ENCODE peak calls at places on chromosome 9, in ten cellular contexts. K, Z, W, M, F, O, P, Q, H and U are unnamed samples.

GRCh38 chr9:93022721-93023520 is 35.6 kb upstream of the SUSD3 start:
- DNase-seq in K (no peak), Z (no peak), W (no peak), M (no peak), F (no peak), O (no peak), P (no peak), Q (no peak), H (no peak), U (no peak)

GRCh38 chr9:70525553-70525952 is 111.1 kb upstream of the KLF9 start:
- DNase-seq in K (no peak), Z (no peak), W (no peak), M (no peak), F (no peak), O (no peak), P (no peak), Q (no peak), H (no peak), U (no peak)

GRCh38 chr9:100277166-100277979 is 75.4 kb downstream of the TEX10 start:
- DNase-seq in K (no peak), Z (peak; percentile 69), W (no peak), M (peak; percentile 76), F (no peak), O (no peak), P (no peak), Q (no peak), H (peak; percentile 39), U (no peak)

GRCh38 chr9:124419832-124420489 is 4.7 kb upstream of the PSMB7 start:
- DNase-seq in K (no peak), Z (no peak), W (no peak), M (no peak), F (no peak), O (no peak), P (no peak), Q (no peak), H (no peak), U (no peak)

GRCh38 chr9:131418143-131419028 is 24.5 kb downstream of the PRRC2B start:
- DNase-seq in K (no peak), Z (peak; percentile 45), W (peak; percentile 45), M (no peak), F (peak; percentile 35), O (no peak), P (no peak), Q (no peak), H (peak; percentile 77), U (no peak)

GRCh38 chr9:98124637-98125426 is 5.8 kb upstream of the TRIM14 start:
- DNase-seq in K (no peak), Z (no peak), W (no peak), M (no peak), F (no peak), O (no peak), P (no peak), Q (no peak), H (no peak), U (no peak)

GRCh38 chr9:128149951-128150593 is 819 bp downstream of the LCN2 start:
- DNase-seq in K (no peak), Z (no peak), W (no peak), M (no peak), F (no peak), O (no peak), P (no peak), Q (no peak), H (no peak), U (peak; percentile 50)

GRCh38 chr9:14198544-14199510 is 115.1 kb downstream of the NFIB start:
- DNase-seq in K (peak; percentile 78), Z (no peak), W (peak; percentile 27), M (peak; percentile 8), F (peak; percentile 41), O (no peak), P (no peak), Q (no peak), H (peak; percentile 49), U (peak; percentile 88)

GRCh38 chr9:107907715-107908114 is 418.1 kb upstream of the KLF4 start:
- DNase-seq in K (no peak), Z (no peak), W (no peak), M (no peak), F (no peak), O (no peak), P (no peak), Q (no peak), H (no peak), U (no peak)

GRCh38 chr9:84583866-84584265 is 85.7 kb upstream of the NTRK2 start:
- DNase-seq in K (no peak), Z (no peak), W (no peak), M (no peak), F (no peak), O (no peak), P (no peak), Q (no peak), H (no peak), U (no peak)

GRCh38 chr9:111728143-111728542 is 66.6 kb downstream of the SHOC1 start:
- DNase-seq in K (no peak), Z (no peak), W (no peak), M (no peak), F (no peak), O (no peak), P (no peak), Q (no peak), H (no peak), U (no peak)

GRCh38 chr9:81574399-81574798 is 114.9 kb downstream of the TLE1 start:
- DNase-seq in K (no peak), Z (peak; percentile 81), W (no peak), M (peak; percentile 81), F (no peak), O (no peak), P (no peak), Q (no peak), H (peak; percentile 65), U (no peak)

GRCh38 chr9:136625101-136626065 is 37.3 kb upstream of the EGFL7 start:
- DNase-seq in K (peak; percentile 90), Z (peak; percentile 78), W (peak; percentile 38), M (peak; percentile 30), F (peak; percentile 91), O (no peak), P (no peak), Q (no peak), H (peak; percentile 60), U (no peak)

GRCh38 chr9:95181226-95181818 is 136.2 kb downstream of the FANCC start:
- DNase-seq in K (no peak), Z (peak; percentile 24), W (no peak), M (peak; percentile 11), F (no peak), O (no peak), P (no peak), Q (no peak), H (no peak), U (no peak)

GRCh38 chr9:110443146-110443877 is 105.6 kb upstream of the TXNDC8 start:
- DNase-seq in K (no peak), Z (peak; percentile 93), W (peak; percentile 41), M (peak; percentile 91), F (no peak), O (no peak), P (no peak), Q (no peak), H (peak; percentile 28), U (no peak)

GRCh38 chr9:3863114-3863528 is 337.3 kb upstream of the RFX3 start:
- DNase-seq in K (no peak), Z (peak; percentile 91), W (no peak), M (peak; percentile 97), F (no peak), O (no peak), P (no peak), Q (no peak), H (peak; percentile 65), U (no peak)

GRCh38 chr9:95188459-95188858 is 129.1 kb downstream of the FANCC start:
- DNase-seq in K (no peak), Z (peak; percentile 54), W (no peak), M (no peak), F (no peak), O (no peak), P (no peak), Q (no peak), H (no peak), U (no peak)

GRCh38 chr9:81614335-81614734 is 75.0 kb downstream of the TLE1 start:
- DNase-seq in K (no peak), Z (no peak), W (no peak), M (no peak), F (no peak), O (no peak), P (no peak), Q (no peak), H (no peak), U (no peak)

GRCh38 chr9:101219030-101219429 is 165.8 kb downstream of the BAAT start:
- DNase-seq in K (no peak), Z (no peak), W (no peak), M (no peak), F (no peak), O (no peak), P (no peak), Q (no peak), H (no peak), U (no peak)

GRCh38 chr9:36169166-36169565 is at the start of gene CCIN:
- DNase-seq in K (no peak), Z (no peak), W (no peak), M (no peak), F (no peak), O (no peak), P (no peak), Q (no peak), H (no peak), U (no peak)

GRCh38 chr9:69549310-69550202 is 122.6 kb downstream of the APBA1 start:
- DNase-seq in K (no peak), Z (peak; percentile 54), W (peak; percentile 28), M (peak; percentile 53), F (no peak), O (peak; percentile 14), P (no peak), Q (no peak), H (peak; percentile 40), U (no peak)

GRCh38 chr9:91177081-91177480 is 184.6 kb downstream of the AUH start:
- DNase-seq in K (no peak), Z (no peak), W (no peak), M (no peak), F (peak; percentile 1), O (no peak), P (peak; percentile 6), Q (no peak), H (no peak), U (no peak)

GRCh38 chr9:21833090-21833801 is 30.8 kb downstream of the MTAP start:
- DNase-seq in K (no peak), Z (no peak), W (no peak), M (no peak), F (no peak), O (peak; percentile 55), P (no peak), Q (no peak), H (no peak), U (no peak)

GRCh38 chr9:21813575-21814473 is 11.4 kb downstream of the MTAP start:
- DNase-seq in K (peak; percentile 62), Z (peak; percentile 87), W (peak; percentile 80), M (peak; percentile 78), F (peak; percentile 68), O (peak; percentile 66), P (peak; percentile 59), Q (peak; percentile 48), H (peak; percentile 88), U (no peak)